ENCODE peak calls at places on chromosomes 5 and 9, in seven cellular contexts. B is adipocyte; T is anterior cingulate cortex; L is heart right ventricle; M is astrocyte of the cerebellum; F is naive thymus-derived CD4-positive, alpha-beta T cell; Z is GM23338. Q is an unnamed sample.

GRCh38 chr9:100581661-100582060 is 3.8 kb downstream of the CAVIN4 start:
- DNase-seq in F (no peak), T (no peak), B (no peak), M (no peak), L (no peak), Z (no peak), Q (no peak)

GRCh38 chr9:116633444-116633843 is 53.7 kb upstream of the TRIM32 start:
- DNase-seq in B (no peak), T (no peak), M (no peak), F (no peak), Z (no peak), L (no peak), Q (no peak)

GRCh38 chr9:16213781-16214515 is 656.5 kb downstream of the BNC2 start:
- DNase-seq in L (peak), T (no peak), Z (no peak), F (no peak), M (peak), B (peak), Q (no peak)

GRCh38 chr5:64775288-64775687 is 6.6 kb downstream of the CWC27 start:
- DNase-seq in Z (no peak), F (no peak), L (no peak), B (no peak), T (no peak), M (no peak), Q (no peak)

GRCh38 chr5:1975898-1976765 is 93.4 kb upstream of the IRX4 start:
- DNase-seq in Z (no peak), M (no peak), T (no peak), B (no peak), L (no peak), F (no peak), Q (no peak)

GRCh38 chr5:151684690-151685361 is 1.9 kb downstream of the SPARC start:
- DNase-seq in F (no peak), Z (peak), L (no peak), M (peak), T (no peak), B (peak), Q (no peak)

GRCh38 chr5:148221510-148221909 is 16.8 kb upstream of the MARCOL start:
- DNase-seq in F (no peak), T (no peak), B (no peak), L (no peak), Z (peak), M (no peak), Q (no peak)

GRCh38 chr9:107631788-107632187 is 142.2 kb upstream of the KLF4 start:
- DNase-seq in F (no peak), L (no peak), T (no peak), B (no peak), Z (peak), M (no peak), Q (no peak)

GRCh38 chr9:131116281-131117101 is 8.9 kb upstream of the NUP214 start:
- DNase-seq in F (no peak), L (peak), Z (no peak), T (peak), B (no peak), M (no peak), Q (no peak)

GRCh38 chr5:52690236-52690685 is 97.5 kb upstream of the ITGA1 start:
- DNase-seq in M (no peak), B (peak), T (no peak), F (no peak), L (no peak), Z (peak), Q (no peak)

GRCh38 chr5:78112931-78113330 is 181.6 kb downstream of the AP3B1 start:
- DNase-seq in Z (peak), F (no peak), L (no peak), B (no peak), M (no peak), T (no peak), Q (no peak)

GRCh38 chr5:56085205-56085604 is 90.4 kb upstream of the IL6ST start:
- DNase-seq in B (no peak), L (no peak), Z (no peak), F (no peak), T (no peak), M (no peak), Q (no peak)

GRCh38 chr5:140342287-140342686 is 4.1 kb downstream of the HBEGF start:
- DNase-seq in Z (no peak), B (no peak), L (no peak), F (peak), T (no peak), M (no peak), Q (no peak)

GRCh38 chr5:56088967-56089829 is 94.4 kb upstream of the IL6ST start:
- DNase-seq in Z (no peak), B (peak), F (no peak), L (no peak), T (no peak), M (no peak), Q (no peak)

GRCh38 chr5:134932508-134932907 is 27.6 kb downstream of the PCBD2 start:
- DNase-seq in F (no peak), T (no peak), B (no peak), M (no peak), L (no peak), Z (no peak), Q (no peak)

GRCh38 chr9:116391306-116391900 is 237.8 kb downstream of the PAPPA start:
- DNase-seq in Z (no peak), T (no peak), F (no peak), M (peak), B (no peak), L (no peak), Q (no peak)

GRCh38 chr9:132513416-132513815 is 69.0 kb upstream of the BARHL1 start:
- DNase-seq in L (no peak), B (no peak), T (no peak), M (no peak), Z (no peak), F (no peak), Q (no peak)

GRCh38 chr9:107491081-107492053 is 1.8 kb upstream of the KLF4 start:
- DNase-seq in T (no peak), Z (peak), B (peak), L (peak), F (no peak), M (no peak), Q (no peak)

GRCh38 chr9:113720495-113720894 is 155.6 kb upstream of the ZNF618 start:
- DNase-seq in F (no peak), B (no peak), T (no peak), M (no peak), L (no peak), Z (peak), Q (no peak)